ENCODE peak calls at places on chromosomes 2 and 18, in six cellular contexts. G is MCF 10A, F is GM13977, T is fibroblast of mammary gland, C is bronchial epithelial cell, R is AG04449. X is an unnamed sample.
A peak's percentile ranks its signal among the peaks of the same experiment; 100 is the strongest.

GRCh38 chr2:223786943-223787342 is 50.4 kb downstream of the AP1S3 start:
- DNase-seq in G (no peak), F (no peak), T (no peak), C (no peak), R (no peak), X (no peak)

GRCh38 chr2:37829202-37829601 is 95.9 kb upstream of the RMDN2 start:
- DNase-seq in G (peak; percentile 52), F (no peak), T (peak; percentile 97), C (peak; percentile 65), R (peak; percentile 98), X (no peak)

GRCh38 chr18:54162431-54162830 is 62.0 kb downstream of the MBD2 start:
- DNase-seq in G (peak; percentile 37), F (no peak), T (peak; percentile 86), C (peak; percentile 83), R (peak; percentile 74), X (no peak)

GRCh38 chr2:196314780-196315179 is 143.4 kb upstream of the STK17B start:
- DNase-seq in G (peak; percentile 27), F (no peak), T (peak; percentile 34), C (no peak), R (no peak), X (no peak)

GRCh38 chr18:62720766-62721613 is 5.6 kb downstream of the PHLPP1 start:
- DNase-seq in G (no peak), F (no peak), T (no peak), C (no peak), R (no peak), X (no peak)

GRCh38 chr2:100584811-100585210 is 22.0 kb downstream of the PDCL3 start:
- DNase-seq in G (no peak), F (no peak), T (no peak), C (no peak), R (no peak), X (no peak)

GRCh38 chr2:19864369-19864768 is 37.4 kb downstream of the TTC32 start:
- DNase-seq in G (no peak), F (no peak), T (no peak), C (no peak), R (no peak), X (no peak)

GRCh38 chr18:46646468-46646867 is 10.6 kb downstream of the LOXHD1 start:
- DNase-seq in G (no peak), F (no peak), T (no peak), C (no peak), R (no peak), X (no peak)

GRCh38 chr2:237700583-237701032 is 73.2 kb downstream of the LRRFIP1 start:
- DNase-seq in G (no peak), F (no peak), T (peak; percentile 84), C (peak; percentile 60), R (no peak), X (peak; percentile 61)

GRCh38 chr18:44841221-44841620 is 160.5 kb downstream of the SETBP1 start:
- DNase-seq in G (no peak), F (no peak), T (peak; percentile 37), C (peak; percentile 43), R (no peak), X (no peak)

GRCh38 chr2:1613078-1613445 is 131.3 kb downstream of the PXDN start:
- DNase-seq in G (no peak), F (no peak), T (no peak), C (no peak), R (no peak), X (no peak)

GRCh38 chr2:182542501-182543258 is 115.8 kb upstream of the PDE1A start:
- DNase-seq in G (no peak), F (no peak), T (peak; percentile 55), C (peak; percentile 5), R (no peak), X (no peak)

GRCh38 chr2:187299122-187299906 is 148.7 kb downstream of the CALCRL start:
- DNase-seq in G (peak; percentile 47), F (peak; percentile 12), T (peak; percentile 76), C (peak; percentile 34), R (no peak), X (peak; percentile 8)

GRCh38 chr2:73986085-73986680 is 1.5 kb downstream of the TET3 start:
- DNase-seq in G (no peak), F (no peak), T (no peak), C (no peak), R (no peak), X (no peak)

GRCh38 chr18:37565138-37565984 is at the start of gene CELF4:
- DNase-seq in G (peak; percentile 11), F (peak; percentile 50), T (peak; percentile 2), C (peak; percentile 19), R (no peak), X (no peak)

GRCh38 chr2:71157124-71157802 is 26.8 kb downstream of the MPHOSPH10 start:
- DNase-seq in G (peak; percentile 60), F (peak; percentile 61), T (peak; percentile 29), C (peak; percentile 25), R (no peak), X (peak; percentile 63)

GRCh38 chr18:74976331-74976909 is 232.5 kb downstream of the PTGR3 start:
- DNase-seq in G (no peak), F (no peak), T (no peak), C (no peak), R (no peak), X (no peak)

GRCh38 chr2:179571141-179571713 is 290.2 kb downstream of the ZNF385B start:
- DNase-seq in G (no peak), F (no peak), T (peak; percentile 50), C (no peak), R (no peak), X (no peak)

GRCh38 chr2:37377187-37377532 is 32.7 kb downstream of the QPCT start:
- DNase-seq in G (no peak), F (no peak), T (peak; percentile 83), C (no peak), R (no peak), X (no peak)

GRCh38 chr18:45197526-45197970 is 417.7 kb upstream of the SLC14A2 start:
- DNase-seq in G (no peak), F (peak; percentile 49), T (peak; percentile 75), C (peak; percentile 55), R (peak; percentile 45), X (peak; percentile 39)

GRCh38 chr2:18777250-18777812 is 188.0 kb upstream of the NT5C1B start:
- DNase-seq in G (no peak), F (no peak), T (no peak), C (no peak), R (no peak), X (no peak)

GRCh38 chr2:238341536-238341935 is 21.2 kb downstream of the TRAF3IP1 start:
- DNase-seq in G (no peak), F (no peak), T (no peak), C (no peak), R (no peak), X (no peak)

GRCh38 chr2:118387509-118387908 is 299.2 kb downstream of the INSIG2 start:
- DNase-seq in G (peak; percentile 64), F (no peak), T (peak; percentile 91), C (peak; percentile 93), R (peak; percentile 62), X (no peak)

GRCh38 chr2:30368258-30368657 is 78.8 kb upstream of the LCLAT1 start:
- DNase-seq in G (no peak), F (no peak), T (peak; percentile 72), C (no peak), R (no peak), X (no peak)

DNA sequence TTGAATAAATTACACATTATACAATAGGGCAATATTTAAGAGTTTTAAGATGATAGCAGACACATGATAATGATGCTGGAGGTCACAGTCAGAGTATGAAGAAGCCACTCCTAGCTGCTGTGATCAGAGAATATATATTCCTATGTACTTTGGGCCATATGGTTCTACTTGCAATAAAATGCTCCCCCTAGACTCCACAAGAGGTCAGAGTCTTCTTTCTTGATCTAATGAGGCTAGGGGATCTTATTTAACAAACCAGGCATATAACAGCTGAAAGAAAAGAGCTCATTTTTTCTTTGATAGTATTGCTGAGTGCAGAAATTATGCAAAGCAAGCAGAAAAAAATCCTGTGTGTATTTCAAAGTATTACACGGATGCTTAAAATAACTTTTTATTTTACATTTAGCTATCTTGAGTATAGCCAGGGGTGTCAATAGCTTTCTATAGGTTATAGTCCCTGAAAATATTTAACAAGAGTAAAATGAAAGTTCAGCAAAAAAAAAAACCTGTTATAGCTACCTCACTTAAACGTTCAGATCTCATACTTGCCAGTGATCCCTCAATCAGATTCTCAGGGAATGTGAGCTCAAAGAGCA is 748.7 kb upstream of the CHAC2 start:
- DNase-seq in G (peak; percentile 20), F (no peak), T (peak; percentile 20), C (peak; percentile 12), R (no peak), X (no peak)
- TF ChIP-seq CTCF in G (peak; percentile 18), F (no peak), T (peak; percentile 24), C (no peak), R (peak; percentile 9), X (no peak)

GRCh38 chr2:199470361-199470671 is 12.6 kb upstream of the SATB2 start:
- DNase-seq in G (no peak), F (no peak), T (no peak), C (no peak), R (no peak), X (no peak)

GRCh38 chr2:199468561-199469513 is 11.1 kb upstream of the SATB2 start:
- DNase-seq in G (no peak), F (peak; percentile 26), T (no peak), C (no peak), R (no peak), X (no peak)

GRCh38 chr2:199470672-199471442 is 13.1 kb upstream of the SATB2 start:
- DNase-seq in G (no peak), F (no peak), T (no peak), C (no peak), R (no peak), X (no peak)

GRCh38 chr2:199469514-199470360 is 12.0 kb upstream of the SATB2 start:
- DNase-seq in G (no peak), F (peak; percentile 19), T (no peak), C (no peak), R (no peak), X (no peak)

GRCh38 chr2:199471443-199472057 is 13.8 kb upstream of the SATB2 start:
- DNase-seq in G (peak; percentile 43), F (peak; percentile 59), T (peak; percentile 49), C (no peak), R (no peak), X (peak; percentile 57)
- TF ChIP-seq CTCF in G (peak; percentile 44), F (peak; percentile 42), T (peak; percentile 55), C (peak; percentile 56), R (peak; percentile 94), X (peak; percentile 26)

GRCh38 chr18:79947881-79948610 is 3.4 kb downstream of the SLC66A2 start:
- DNase-seq in G (no peak), F (no peak), T (no peak), C (no peak), R (no peak), X (no peak)
- TF ChIP-seq CTCF in G (no peak), F (no peak), T (no peak), C (no peak), R (no peak), X (no peak)

DNA sequence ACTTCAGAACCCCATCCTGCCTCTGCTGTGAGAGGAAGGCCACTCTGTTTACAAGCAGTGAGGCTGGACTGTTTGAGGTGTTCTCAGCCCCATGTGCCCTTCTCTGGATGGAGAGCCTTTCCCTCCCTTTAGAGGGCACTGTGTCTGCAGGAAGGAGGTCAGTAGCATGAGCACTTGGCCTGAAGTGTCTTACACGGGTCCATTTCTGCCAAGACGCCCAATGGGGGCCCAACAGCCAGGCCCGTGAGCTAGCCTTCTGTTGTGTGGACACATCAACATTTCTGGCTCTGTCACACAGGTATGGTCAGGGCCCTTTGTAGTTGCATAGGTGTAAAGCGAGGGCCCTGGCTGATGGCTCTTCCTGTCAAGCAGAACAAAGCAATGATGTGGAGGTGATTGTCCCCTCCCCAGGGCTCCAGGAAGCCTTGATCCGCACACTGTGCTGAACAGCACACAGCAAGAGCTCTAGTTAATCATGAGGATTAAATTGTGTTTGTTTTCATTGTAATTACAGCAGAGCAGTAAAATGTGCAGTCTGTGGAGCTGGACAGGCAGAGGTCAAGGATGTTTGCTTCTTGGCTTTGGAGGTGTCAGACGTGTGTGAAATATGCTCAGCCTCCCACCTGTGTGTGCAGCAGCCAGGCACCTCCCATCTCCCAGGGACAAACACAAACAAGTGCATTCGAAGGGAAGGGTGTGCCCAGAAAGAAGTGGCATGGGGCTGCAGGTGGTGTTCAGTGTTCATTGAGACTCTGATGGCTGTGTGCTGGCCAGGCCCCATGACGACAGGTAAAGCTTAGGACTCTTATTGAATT is 132.1 kb downstream of the SH3RF3 start:
- DNase-seq in G (peak; percentile 47), F (no peak), T (peak; percentile 37), C (no peak), R (no peak), X (no peak)
- TF ChIP-seq CTCF in G (peak; percentile 28), F (peak; percentile 30), T (peak; percentile 36), C (peak; percentile 53), R (peak; percentile 38), X (no peak)

X was measured in GM10248.